ENCODE peak calls at places on chromosome 1, in six cellular contexts. One of them, this sample, is unnamed.

GRCh38 chr1:25805863-25806225 is 5.9 kb downstream of the SELENON start:
- DNase-seq in mucosa of gallbladder: no peak
- DNase-seq in H54: no peak
- DNase-seq in DMS153: no peak
- DNase-seq in HT1080: no peak
- DNase-seq in stimulated activated CD4-positive, alpha-beta T cell treated with anti-CD3 and anti-CD28 coated beads, Interleukin-4, amount 100 ng/mL, for 24 hours: no peak
- DNase-seq in this sample: no peak

GRCh38 chr1:53593758-53594380 is 134.7 kb downstream of the DMRTB1 start:
- DNase-seq in mucosa of gallbladder: peak
- DNase-seq in H54: no peak
- DNase-seq in DMS153: peak
- DNase-seq in HT1080: peak
- DNase-seq in stimulated activated CD4-positive, alpha-beta T cell treated with anti-CD3 and anti-CD28 coated beads, Interleukin-4, amount 100 ng/mL, for 24 hours: no peak
- DNase-seq in this sample: no peak

GRCh38 chr1:46667782-46668760 is at the start of gene ATPAF1:
- DNase-seq in mucosa of gallbladder: peak
- DNase-seq in H54: peak
- DNase-seq in DMS153: peak
- DNase-seq in HT1080: peak
- DNase-seq in stimulated activated CD4-positive, alpha-beta T cell treated with anti-CD3 and anti-CD28 coated beads, Interleukin-4, amount 100 ng/mL, for 24 hours: peak
- DNase-seq in this sample: peak

GRCh38 chr1:21669287-21670058 is at the start of gene RAP1GAP:
- DNase-seq in mucosa of gallbladder: peak
- DNase-seq in H54: no peak
- DNase-seq in DMS153: no peak
- DNase-seq in HT1080: no peak
- DNase-seq in stimulated activated CD4-positive, alpha-beta T cell treated with anti-CD3 and anti-CD28 coated beads, Interleukin-4, amount 100 ng/mL, for 24 hours: no peak
- DNase-seq in this sample: no peak

GRCh38 chr1:87155180-87155579 is 173.5 kb upstream of the LMO4 start:
- DNase-seq in mucosa of gallbladder: no peak
- DNase-seq in H54: no peak
- DNase-seq in DMS153: peak
- DNase-seq in HT1080: no peak
- DNase-seq in stimulated activated CD4-positive, alpha-beta T cell treated with anti-CD3 and anti-CD28 coated beads, Interleukin-4, amount 100 ng/mL, for 24 hours: no peak
- DNase-seq in this sample: no peak

GRCh38 chr1:43282220-43283195 is 2.9 kb downstream of the C1orf210 start:
- DNase-seq in mucosa of gallbladder: no peak
- DNase-seq in H54: no peak
- DNase-seq in DMS153: no peak
- DNase-seq in HT1080: no peak
- DNase-seq in stimulated activated CD4-positive, alpha-beta T cell treated with anti-CD3 and anti-CD28 coated beads, Interleukin-4, amount 100 ng/mL, for 24 hours: no peak
- DNase-seq in this sample: no peak

GRCh38 chr1:19250629-19251304 is 557 bp downstream of the EMC1 start:
- DNase-seq in mucosa of gallbladder: no peak
- DNase-seq in H54: no peak
- DNase-seq in DMS153: no peak
- DNase-seq in HT1080: no peak
- DNase-seq in stimulated activated CD4-positive, alpha-beta T cell treated with anti-CD3 and anti-CD28 coated beads, Interleukin-4, amount 100 ng/mL, for 24 hours: no peak
- DNase-seq in this sample: peak

GRCh38 chr1:205496661-205497060 is 7.8 kb upstream of the CDK18 start:
- DNase-seq in mucosa of gallbladder: no peak
- DNase-seq in H54: no peak
- DNase-seq in DMS153: no peak
- DNase-seq in HT1080: no peak
- DNase-seq in stimulated activated CD4-positive, alpha-beta T cell treated with anti-CD3 and anti-CD28 coated beads, Interleukin-4, amount 100 ng/mL, for 24 hours: no peak
- DNase-seq in this sample: no peak

GRCh38 chr1:8965121-8965820 is 19.6 kb downstream of the CA6 start:
- DNase-seq in mucosa of gallbladder: no peak
- DNase-seq in H54: no peak
- DNase-seq in DMS153: no peak
- DNase-seq in HT1080: peak
- DNase-seq in stimulated activated CD4-positive, alpha-beta T cell treated with anti-CD3 and anti-CD28 coated beads, Interleukin-4, amount 100 ng/mL, for 24 hours: no peak
- DNase-seq in this sample: no peak

GRCh38 chr1:28136636-28137613 is 39.6 kb downstream of the PTAFR start:
- DNase-seq in mucosa of gallbladder: no peak
- DNase-seq in H54: no peak
- DNase-seq in DMS153: no peak
- DNase-seq in HT1080: peak
- DNase-seq in stimulated activated CD4-positive, alpha-beta T cell treated with anti-CD3 and anti-CD28 coated beads, Interleukin-4, amount 100 ng/mL, for 24 hours: no peak
- DNase-seq in this sample: peak

GRCh38 chr1:184163674-184164470 is 112.3 kb downstream of the TSEN15 start:
- DNase-seq in mucosa of gallbladder: no peak
- DNase-seq in H54: peak
- DNase-seq in DMS153: no peak
- DNase-seq in HT1080: peak
- DNase-seq in stimulated activated CD4-positive, alpha-beta T cell treated with anti-CD3 and anti-CD28 coated beads, Interleukin-4, amount 100 ng/mL, for 24 hours: no peak
- DNase-seq in this sample: peak

GRCh38 chr1:7770939-7771672 is at the start of gene VAMP3:
- DNase-seq in mucosa of gallbladder: peak
- DNase-seq in H54: peak
- DNase-seq in DMS153: peak
- DNase-seq in HT1080: peak
- DNase-seq in stimulated activated CD4-positive, alpha-beta T cell treated with anti-CD3 and anti-CD28 coated beads, Interleukin-4, amount 100 ng/mL, for 24 hours: peak
- DNase-seq in this sample: peak

GRCh38 chr1:244326757-244327156 is 125.0 kb downstream of the ADSS2 start:
- DNase-seq in mucosa of gallbladder: no peak
- DNase-seq in H54: no peak
- DNase-seq in DMS153: peak
- DNase-seq in HT1080: no peak
- DNase-seq in stimulated activated CD4-positive, alpha-beta T cell treated with anti-CD3 and anti-CD28 coated beads, Interleukin-4, amount 100 ng/mL, for 24 hours: no peak
- DNase-seq in this sample: no peak

GRCh38 chr1:226977288-226977972 is 37.3 kb downstream of the COQ8A start:
- DNase-seq in mucosa of gallbladder: no peak
- DNase-seq in H54: no peak
- DNase-seq in DMS153: no peak
- DNase-seq in HT1080: no peak
- DNase-seq in stimulated activated CD4-positive, alpha-beta T cell treated with anti-CD3 and anti-CD28 coated beads, Interleukin-4, amount 100 ng/mL, for 24 hours: no peak
- DNase-seq in this sample: no peak

GRCh38 chr1:183323849-183324683 is 94.1 kb downstream of the NMNAT2 start:
- DNase-seq in mucosa of gallbladder: no peak
- DNase-seq in H54: no peak
- DNase-seq in DMS153: no peak
- DNase-seq in HT1080: peak
- DNase-seq in stimulated activated CD4-positive, alpha-beta T cell treated with anti-CD3 and anti-CD28 coated beads, Interleukin-4, amount 100 ng/mL, for 24 hours: no peak
- DNase-seq in this sample: no peak

GRCh38 chr1:36475910-36476604 is 6.7 kb downstream of the CSF3R start:
- DNase-seq in mucosa of gallbladder: no peak
- DNase-seq in H54: no peak
- DNase-seq in DMS153: no peak
- DNase-seq in HT1080: no peak
- DNase-seq in stimulated activated CD4-positive, alpha-beta T cell treated with anti-CD3 and anti-CD28 coated beads, Interleukin-4, amount 100 ng/mL, for 24 hours: no peak
- DNase-seq in this sample: no peak

GRCh38 chr1:16119926-16120325 is 35.9 kb downstream of the EPHA2 start:
- DNase-seq in mucosa of gallbladder: no peak
- DNase-seq in H54: no peak
- DNase-seq in DMS153: no peak
- DNase-seq in HT1080: no peak
- DNase-seq in stimulated activated CD4-positive, alpha-beta T cell treated with anti-CD3 and anti-CD28 coated beads, Interleukin-4, amount 100 ng/mL, for 24 hours: no peak
- DNase-seq in this sample: no peak

GRCh38 chr1:17197696-17198095 is 7.2 kb upstream of the PADI1 start:
- DNase-seq in mucosa of gallbladder: no peak
- DNase-seq in H54: no peak
- DNase-seq in DMS153: no peak
- DNase-seq in HT1080: no peak
- DNase-seq in stimulated activated CD4-positive, alpha-beta T cell treated with anti-CD3 and anti-CD28 coated beads, Interleukin-4, amount 100 ng/mL, for 24 hours: no peak
- DNase-seq in this sample: no peak

GRCh38 chr1:247297263-247298123 is 34.2 kb downstream of the ZNF496 start:
- DNase-seq in mucosa of gallbladder: no peak
- DNase-seq in H54: no peak
- DNase-seq in DMS153: no peak
- DNase-seq in HT1080: no peak
- DNase-seq in stimulated activated CD4-positive, alpha-beta T cell treated with anti-CD3 and anti-CD28 coated beads, Interleukin-4, amount 100 ng/mL, for 24 hours: no peak
- DNase-seq in this sample: no peak

This sample was measured in ELR.